ENCODE peak calls at places on chromosomes 1 and 21, in seven cellular contexts. N is transverse colon, D is HCT116, P is sigmoid colon, Q is spleen, M is breast epithelium, X is K562. K is an unnamed sample.

GRCh38 chr1:23864801-23865542 is 3.1 kb downstream of the FUCA1 start:
- DNase-seq in P (no peak), D (no peak), Q (no peak), N (no peak), M (no peak), X (no peak), K (no peak)

GRCh38 chr1:162632234-162632666 is at the start of gene DDR2:
- DNase-seq in Q (no peak), N (peak), D (no peak), X (no peak), M (peak), P (peak), K (no peak)

GRCh38 chr1:234553241-234554156 is 56.5 kb downstream of the IRF2BP2 start:
- DNase-seq in X (peak), N (no peak), Q (no peak), P (peak), M (peak), D (no peak), K (no peak)

GRCh38 chr1:50106095-50106761 is 2.5 kb upstream of the ELAVL4 start:
- DNase-seq in X (no peak), N (no peak), D (no peak), M (no peak), P (no peak), Q (no peak), K (no peak)

GRCh38 chr1:227768640-227769039 is 33.4 kb downstream of the SNAP47 start:
- DNase-seq in P (no peak), Q (peak), D (no peak), M (no peak), X (no peak), N (no peak), K (no peak)

GRCh38 chr1:200409203-200409760 is 554 bp downstream of the ZNF281 start:
- DNase-seq in Q (peak), X (peak), P (peak), N (peak), D (no peak), M (no peak), K (peak)

GRCh38 chr1:40362699-40363098 is 10.8 kb upstream of the SMAP2 start:
- DNase-seq in M (no peak), D (no peak), Q (no peak), X (no peak), P (no peak), N (no peak), K (no peak)

GRCh38 chr1:211576717-211577116 is 2.2 kb downstream of the SLC30A1 start:
- DNase-seq in P (no peak), D (no peak), X (no peak), Q (no peak), M (no peak), N (no peak), K (no peak)

GRCh38 chr1:24536391-24536840 is 19.5 kb upstream of the NCMAP start:
- DNase-seq in D (peak), N (peak), M (no peak), Q (peak), P (no peak), X (no peak), K (no peak)

GRCh38 chr1:60848583-60849188 is 233.7 kb upstream of the NFIA start:
- DNase-seq in D (peak), N (no peak), M (no peak), P (no peak), Q (no peak), X (peak), K (no peak)

GRCh38 chr1:7070389-7071029 is 285.3 kb downstream of the CAMTA1 start:
- DNase-seq in D (peak), Q (no peak), N (peak), M (peak), X (peak), P (peak), K (peak)
- H3K4me3 ChIP-seq in D (no peak), Q (peak), N (no peak), M (peak), X (no peak), P (peak), K (no peak)

GRCh38 chr1:12202577-12202976 is 27.3 kb upstream of the VPS13D start:
- DNase-seq in Q (no peak), P (no peak), D (no peak), N (no peak), M (no peak), X (no peak), K (no peak)
- TF ChIP-seq POLR2AphosphoS5 in Q (no peak), P (no peak), D (no peak), N (no peak), M (no peak), X (no peak), K (no peak)

GRCh38 chr1:35882586-35882944 is 444 bp upstream of the AGO1 start:
- DNase-seq in D (no peak), Q (no peak), P (no peak), M (no peak), X (peak), N (no peak), K (no peak)
- H3K4me3 ChIP-seq in D (peak), Q (peak), P (peak), M (peak), X (peak), N (peak), K (no peak)

GRCh38 chr1:155228096-155228427 is 19.6 kb downstream of the MTX1 start:
- DNase-seq in Q (no peak), M (no peak), X (no peak), D (no peak), N (no peak), P (no peak), K (no peak)
- TF ChIP-seq POLR2AphosphoS5 in Q (no peak), M (no peak), X (no peak), D (no peak), N (no peak), P (no peak), K (no peak)

DNA sequence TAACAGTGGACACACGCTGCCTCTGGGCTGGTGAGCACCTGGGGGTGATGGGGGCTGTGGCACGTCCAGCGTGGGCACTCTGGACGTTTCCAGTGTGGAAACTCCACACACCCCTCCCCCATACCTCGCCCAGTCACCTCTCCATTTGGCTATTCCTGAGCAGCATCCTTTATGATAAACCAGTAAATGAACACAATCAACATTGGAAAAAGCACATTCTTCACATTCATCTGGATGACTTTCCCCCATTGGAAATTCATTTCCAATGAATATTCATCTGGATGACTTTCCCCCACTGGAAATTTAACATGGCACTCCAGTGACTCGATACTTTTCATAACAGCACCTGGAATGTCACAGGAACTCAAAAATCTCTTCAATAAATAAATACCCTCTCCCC is 104.7 kb upstream of the KRTAP19-8 start:
- DNase-seq in Q (no peak), P (no peak), N (no peak), D (no peak), X (no peak), M (no peak), K (no peak)
- H3K4me3 ChIP-seq in Q (no peak), P (no peak), N (no peak), D (no peak), X (no peak), M (no peak), K (no peak)

K was measured in HL-60.